ENCODE peak calls at places on chromosomes 13 and 19, in seven cellular contexts. One of them, this sample, is unnamed.

GRCh38 chr19:38033658-38034150 is 126.7 kb downstream of the SIPA1L3 start:
- DNase-seq in tibial nerve: no peak
- DNase-seq in stromal cell of bone marrow: no peak
- DNase-seq in activated CD8-positive, alpha-beta memory T cell treated with anti-CD3 and anti-CD28 coated beads for 24 hours: no peak
- DNase-seq in ELR: no peak
- DNase-seq in SW480: no peak
- DNase-seq in astrocyte of the spinal cord: peak; percentile 61
- DNase-seq in this sample: no peak

GRCh38 chr19:13770013-13770635 is 4.1 kb upstream of the C19orf53 start:
- DNase-seq in activated CD8-positive, alpha-beta memory T cell treated with anti-CD3 and anti-CD28 coated beads for 24 hours: no peak
- DNase-seq in ELR: no peak
- DNase-seq in SW480: no peak
- DNase-seq in tibial nerve: no peak
- DNase-seq in astrocyte of the spinal cord: no peak
- DNase-seq in stromal cell of bone marrow: no peak
- DNase-seq in this sample: no peak

GRCh38 chr19:55283548-55284393 is at the start of gene BRSK1:
- DNase-seq in astrocyte of the spinal cord: peak; percentile 51
- DNase-seq in SW480: peak; percentile 53
- DNase-seq in stromal cell of bone marrow: no peak
- DNase-seq in ELR: peak; percentile 70
- DNase-seq in tibial nerve: no peak
- DNase-seq in activated CD8-positive, alpha-beta memory T cell treated with anti-CD3 and anti-CD28 coated beads for 24 hours: peak; percentile 71
- DNase-seq in this sample: peak; percentile 76

GRCh38 chr13:37495046-37495445 is 103.5 kb downstream of the POSTN start:
- DNase-seq in astrocyte of the spinal cord: peak; percentile 37
- DNase-seq in SW480: peak; percentile 27
- DNase-seq in activated CD8-positive, alpha-beta memory T cell treated with anti-CD3 and anti-CD28 coated beads for 24 hours: no peak
- DNase-seq in stromal cell of bone marrow: no peak
- DNase-seq in tibial nerve: no peak
- DNase-seq in ELR: peak; percentile 35
- DNase-seq in this sample: peak; percentile 65

GRCh38 chr13:79531542-79532239 is 50.7 kb downstream of the NDFIP2 start:
- DNase-seq in activated CD8-positive, alpha-beta memory T cell treated with anti-CD3 and anti-CD28 coated beads for 24 hours: no peak
- DNase-seq in stromal cell of bone marrow: no peak
- DNase-seq in SW480: peak; percentile 7
- DNase-seq in tibial nerve: no peak
- DNase-seq in astrocyte of the spinal cord: no peak
- DNase-seq in ELR: no peak
- DNase-seq in this sample: no peak

GRCh38 chr19:38869836-38870607 is 8.1 kb downstream of the RINL start:
- DNase-seq in astrocyte of the spinal cord: peak; percentile 28
- DNase-seq in stromal cell of bone marrow: no peak
- DNase-seq in activated CD8-positive, alpha-beta memory T cell treated with anti-CD3 and anti-CD28 coated beads for 24 hours: peak; percentile 97
- DNase-seq in tibial nerve: peak; percentile 78
- DNase-seq in ELR: peak; percentile 69
- DNase-seq in SW480: peak; percentile 74
- DNase-seq in this sample: peak; percentile 77

GRCh38 chr13:75454497-75454896 is 27.5 kb downstream of the TBC1D4 start:
- DNase-seq in stromal cell of bone marrow: no peak
- DNase-seq in tibial nerve: no peak
- DNase-seq in activated CD8-positive, alpha-beta memory T cell treated with anti-CD3 and anti-CD28 coated beads for 24 hours: no peak
- DNase-seq in astrocyte of the spinal cord: no peak
- DNase-seq in ELR: no peak
- DNase-seq in SW480: no peak
- DNase-seq in this sample: no peak

GRCh38 chr13:25192052-25192451 is 20.0 kb upstream of the AMER2 start:
- DNase-seq in tibial nerve: no peak
- DNase-seq in activated CD8-positive, alpha-beta memory T cell treated with anti-CD3 and anti-CD28 coated beads for 24 hours: no peak
- DNase-seq in SW480: no peak
- DNase-seq in stromal cell of bone marrow: no peak
- DNase-seq in astrocyte of the spinal cord: no peak
- DNase-seq in ELR: no peak
- DNase-seq in this sample: no peak

GRCh38 chr13:59837101-59837500 is 326.6 kb downstream of the DIAPH3 start:
- DNase-seq in tibial nerve: no peak
- DNase-seq in SW480: no peak
- DNase-seq in stromal cell of bone marrow: no peak
- DNase-seq in ELR: no peak
- DNase-seq in activated CD8-positive, alpha-beta memory T cell treated with anti-CD3 and anti-CD28 coated beads for 24 hours: no peak
- DNase-seq in astrocyte of the spinal cord: no peak
- DNase-seq in this sample: no peak

GRCh38 chr13:113179374-113180230 is 21.2 kb downstream of the PROZ start:
- DNase-seq in stromal cell of bone marrow: no peak
- DNase-seq in tibial nerve: no peak
- DNase-seq in astrocyte of the spinal cord: peak; percentile 85
- DNase-seq in SW480: no peak
- DNase-seq in activated CD8-positive, alpha-beta memory T cell treated with anti-CD3 and anti-CD28 coated beads for 24 hours: no peak
- DNase-seq in ELR: peak; percentile 36
- DNase-seq in this sample: no peak

GRCh38 chr13:33454844-33455256 is 169.3 kb upstream of the STARD13 start:
- DNase-seq in astrocyte of the spinal cord: peak; percentile 78
- DNase-seq in tibial nerve: no peak
- DNase-seq in SW480: no peak
- DNase-seq in ELR: no peak
- DNase-seq in stromal cell of bone marrow: peak; percentile 89
- DNase-seq in activated CD8-positive, alpha-beta memory T cell treated with anti-CD3 and anti-CD28 coated beads for 24 hours: no peak
- DNase-seq in this sample: peak; percentile 79

GRCh38 chr19:45213031-45213430 is 32.2 kb downstream of the EXOC3L2 start:
- DNase-seq in ELR: no peak
- DNase-seq in tibial nerve: no peak
- DNase-seq in astrocyte of the spinal cord: no peak
- DNase-seq in activated CD8-positive, alpha-beta memory T cell treated with anti-CD3 and anti-CD28 coated beads for 24 hours: no peak
- DNase-seq in stromal cell of bone marrow: no peak
- DNase-seq in SW480: no peak
- DNase-seq in this sample: no peak

GRCh38 chr19:12952488-12953455 is 4.3 kb downstream of the GADD45GIP1 start:
- DNase-seq in stromal cell of bone marrow: peak; percentile 88
- DNase-seq in tibial nerve: no peak
- DNase-seq in astrocyte of the spinal cord: peak; percentile 88
- DNase-seq in ELR: peak; percentile 90
- DNase-seq in activated CD8-positive, alpha-beta memory T cell treated with anti-CD3 and anti-CD28 coated beads for 24 hours: peak; percentile 53
- DNase-seq in SW480: no peak
- DNase-seq in this sample: peak; percentile 94

GRCh38 chr13:30561506-30561905 is 56.2 kb upstream of the USPL1 start:
- DNase-seq in activated CD8-positive, alpha-beta memory T cell treated with anti-CD3 and anti-CD28 coated beads for 24 hours: no peak
- DNase-seq in SW480: no peak
- DNase-seq in ELR: no peak
- DNase-seq in tibial nerve: no peak
- DNase-seq in astrocyte of the spinal cord: peak; percentile 39
- DNase-seq in stromal cell of bone marrow: no peak
- DNase-seq in this sample: peak; percentile 35

GRCh38 chr13:105202384-105202783 is 1333.1 kb downstream of the EFNB2 start:
- DNase-seq in SW480: peak; percentile 30
- DNase-seq in stromal cell of bone marrow: no peak
- DNase-seq in ELR: peak; percentile 27
- DNase-seq in tibial nerve: no peak
- DNase-seq in activated CD8-positive, alpha-beta memory T cell treated with anti-CD3 and anti-CD28 coated beads for 24 hours: no peak
- DNase-seq in astrocyte of the spinal cord: peak; percentile 61
- DNase-seq in this sample: no peak

GRCh38 chr19:43773725-43774102 is 7.1 kb downstream of the KCNN4 start:
- DNase-seq in ELR: no peak
- DNase-seq in astrocyte of the spinal cord: no peak
- DNase-seq in activated CD8-positive, alpha-beta memory T cell treated with anti-CD3 and anti-CD28 coated beads for 24 hours: no peak
- DNase-seq in stromal cell of bone marrow: no peak
- DNase-seq in SW480: no peak
- DNase-seq in tibial nerve: no peak
- DNase-seq in this sample: no peak

GRCh38 chr13:82636119-82636518 is 1246.2 kb downstream of the SLITRK1 start:
- DNase-seq in ELR: peak; percentile 40
- DNase-seq in activated CD8-positive, alpha-beta memory T cell treated with anti-CD3 and anti-CD28 coated beads for 24 hours: no peak
- DNase-seq in tibial nerve: no peak
- DNase-seq in stromal cell of bone marrow: peak; percentile 24
- DNase-seq in astrocyte of the spinal cord: no peak
- DNase-seq in SW480: no peak
- DNase-seq in this sample: peak; percentile 38

GRCh38 chr19:55579766-55580621 is 654 bp downstream of the ZNF579 start:
- DNase-seq in SW480: no peak
- DNase-seq in stromal cell of bone marrow: no peak
- DNase-seq in ELR: peak; percentile 27
- DNase-seq in tibial nerve: no peak
- DNase-seq in astrocyte of the spinal cord: peak; percentile 47
- DNase-seq in activated CD8-positive, alpha-beta memory T cell treated with anti-CD3 and anti-CD28 coated beads for 24 hours: no peak
- DNase-seq in this sample: peak; percentile 44

GRCh38 chr13:50691682-50692263 is 151.7 kb downstream of the DLEU7 start:
- DNase-seq in ELR: peak; percentile 53
- DNase-seq in tibial nerve: no peak
- DNase-seq in SW480: no peak
- DNase-seq in activated CD8-positive, alpha-beta memory T cell treated with anti-CD3 and anti-CD28 coated beads for 24 hours: no peak
- DNase-seq in stromal cell of bone marrow: no peak
- DNase-seq in astrocyte of the spinal cord: no peak
- DNase-seq in this sample: peak; percentile 55

GRCh38 chr19:15575406-15575805 is 39.6 kb upstream of the CYP4F8 start:
- DNase-seq in tibial nerve: no peak
- DNase-seq in stromal cell of bone marrow: no peak
- DNase-seq in activated CD8-positive, alpha-beta memory T cell treated with anti-CD3 and anti-CD28 coated beads for 24 hours: no peak
- DNase-seq in SW480: no peak
- DNase-seq in astrocyte of the spinal cord: no peak
- DNase-seq in ELR: no peak
- DNase-seq in this sample: no peak

GRCh38 chr19:48053856-48054255 is 10.0 kb upstream of the CABP5 start:
- DNase-seq in tibial nerve: no peak
- DNase-seq in SW480: no peak
- DNase-seq in activated CD8-positive, alpha-beta memory T cell treated with anti-CD3 and anti-CD28 coated beads for 24 hours: no peak
- DNase-seq in astrocyte of the spinal cord: no peak
- DNase-seq in ELR: peak; percentile 14
- DNase-seq in stromal cell of bone marrow: no peak
- DNase-seq in this sample: peak; percentile 3

GRCh38 chr19:37217533-37217854 is 520 bp upstream of the ZNF383 start:
- DNase-seq in SW480: no peak
- DNase-seq in ELR: no peak
- DNase-seq in activated CD8-positive, alpha-beta memory T cell treated with anti-CD3 and anti-CD28 coated beads for 24 hours: no peak
- DNase-seq in tibial nerve: no peak
- DNase-seq in stromal cell of bone marrow: no peak
- DNase-seq in astrocyte of the spinal cord: no peak
- DNase-seq in this sample: no peak

GRCh38 chr13:106867249-106867648 is 299.3 kb upstream of the ARGLU1 start:
- DNase-seq in ELR: no peak
- DNase-seq in stromal cell of bone marrow: no peak
- DNase-seq in tibial nerve: no peak
- DNase-seq in activated CD8-positive, alpha-beta memory T cell treated with anti-CD3 and anti-CD28 coated beads for 24 hours: no peak
- DNase-seq in SW480: no peak
- DNase-seq in astrocyte of the spinal cord: peak; percentile 29
- DNase-seq in this sample: peak; percentile 9

GRCh38 chr13:28568286-28568685 is 73.4 kb upstream of the FLT1 start:
- DNase-seq in stromal cell of bone marrow: no peak
- DNase-seq in activated CD8-positive, alpha-beta memory T cell treated with anti-CD3 and anti-CD28 coated beads for 24 hours: no peak
- DNase-seq in astrocyte of the spinal cord: no peak
- DNase-seq in SW480: no peak
- DNase-seq in ELR: no peak
- DNase-seq in tibial nerve: no peak
- DNase-seq in this sample: peak; percentile 32

GRCh38 chr13:80441968-80442367 is 101.0 kb upstream of the SPRY2 start:
- DNase-seq in activated CD8-positive, alpha-beta memory T cell treated with anti-CD3 and anti-CD28 coated beads for 24 hours: no peak
- DNase-seq in astrocyte of the spinal cord: no peak
- DNase-seq in stromal cell of bone marrow: no peak
- DNase-seq in ELR: no peak
- DNase-seq in tibial nerve: no peak
- DNase-seq in SW480: no peak
- DNase-seq in this sample: no peak

GRCh38 chr13:28338202-28338601 is 156.7 kb downstream of the FLT1 start:
- DNase-seq in activated CD8-positive, alpha-beta memory T cell treated with anti-CD3 and anti-CD28 coated beads for 24 hours: no peak
- DNase-seq in SW480: no peak
- DNase-seq in ELR: no peak
- DNase-seq in astrocyte of the spinal cord: peak; percentile 24
- DNase-seq in stromal cell of bone marrow: no peak
- DNase-seq in tibial nerve: no peak
- DNase-seq in this sample: no peak

GRCh38 chr19:19860756-19861390 is 4.8 kb upstream of the ZNF253 start:
- DNase-seq in stromal cell of bone marrow: no peak
- DNase-seq in activated CD8-positive, alpha-beta memory T cell treated with anti-CD3 and anti-CD28 coated beads for 24 hours: peak; percentile 68
- DNase-seq in ELR: no peak
- DNase-seq in SW480: no peak
- DNase-seq in tibial nerve: no peak
- DNase-seq in astrocyte of the spinal cord: no peak
- DNase-seq in this sample: no peak